ENCODE peak calls at places on chromosomes 4 and X, in five cellular contexts. E is heart left ventricle; H is CD8-positive, alpha-beta T cell; S is activated T-cell treated with anti-CD3 and anti-CD28 coated beads for 1 hour; Z is stimulated activated CD4-positive, alpha-beta T cell treated with anti-CD3 and anti-CD28 coated beads, Interleukin-1b, Interleukin-23, amount 100 ng/mL, for 1 hour. N is an unnamed sample.

GRCh38 chrX:106415276-106415895 is 196.4 kb upstream of the RADX start:
- DNase-seq in E (no peak), H (no peak), S (no peak), Z (no peak), N (no peak)

GRCh38 chrX:72685810-72686465 is 28.2 kb downstream of the PHKA1 start:
- DNase-seq in E (no peak), H (no peak), S (no peak), Z (no peak), N (no peak)

GRCh38 chr4:57865264-57865663 is 755.1 kb upstream of the IGFBP7 start:
- DNase-seq in E (no peak), H (no peak), S (no peak), Z (no peak), N (no peak)

GRCh38 chrX:119502727-119503483 is 34.7 kb downstream of the SLC25A5 start:
- DNase-seq in E (no peak), H (peak; percentile 54), S (no peak), Z (no peak), N (no peak)

GRCh38 chrX:41666251-41666650 is 22.5 kb upstream of the GPR34 start:
- DNase-seq in E (no peak), H (no peak), S (no peak), Z (no peak), N (no peak)

GRCh38 chrX:88982183-88982582 is 235.2 kb downstream of the CPXCR1 start:
- DNase-seq in E (no peak), H (no peak), S (no peak), Z (no peak), N (no peak)

GRCh38 chr4:18075823-18076433 is 54.4 kb upstream of the LCORL start:
- DNase-seq in E (peak; percentile 34), H (peak; percentile 49), S (no peak), Z (no peak), N (peak; percentile 9)

GRCh38 chr4:24473309-24473721 is 111.0 kb downstream of the DHX15 start:
- DNase-seq in E (peak; percentile 35), H (no peak), S (no peak), Z (no peak), N (no peak)

GRCh38 chr4:183256756-183257385 is 63.2 kb downstream of the CLDN22 start:
- DNase-seq in E (peak; percentile 44), H (peak; percentile 41), S (peak; percentile 22), Z (no peak), N (peak; percentile 8)

GRCh38 chr4:139857021-139857420 is 191.4 kb downstream of the MGST2 start:
- DNase-seq in E (no peak), H (no peak), S (no peak), Z (no peak), N (no peak)

GRCh38 chrX:55839480-55839879 is 121.9 kb downstream of the RRAGB start:
- DNase-seq in E (no peak), H (no peak), S (no peak), Z (no peak), N (no peak)

GRCh38 chr4:17875402-17876070 is 64.8 kb downstream of the NCAPG start:
- DNase-seq in E (no peak), H (no peak), S (no peak), Z (no peak), N (no peak)

GRCh38 chr4:145307763-145308430 is 127.5 kb upstream of the OTUD4 start:
- DNase-seq in E (no peak), H (no peak), S (no peak), Z (no peak), N (no peak)

GRCh38 chr4:2799971-2800690 is 7.2 kb downstream of the SH3BP2 start:
- DNase-seq in E (peak; percentile 66), H (peak; percentile 19), S (no peak), Z (no peak), N (no peak)

GRCh38 chrX:40300286-40300890 is 202.6 kb upstream of the BCOR start:
- DNase-seq in E (no peak), H (no peak), S (no peak), Z (no peak), N (no peak)

GRCh38 chr4:81913427-81913878 is 441.7 kb upstream of the RASGEF1B start:
- DNase-seq in E (no peak), H (peak; percentile 61), S (peak; percentile 28), Z (peak; percentile 33), N (peak; percentile 31)

GRCh38 chrX:86507337-86507736 is 359.1 kb downstream of the DACH2 start:
- DNase-seq in E (no peak), H (no peak), S (no peak), Z (no peak), N (no peak)

GRCh38 chr4:88097781-88098180 is 60.7 kb downstream of the ABCG2 start:
- DNase-seq in E (no peak), H (no peak), S (no peak), Z (no peak), N (no peak)

GRCh38 chr4:16043820-16044554 is 39.8 kb downstream of the PROM1 start:
- DNase-seq in E (no peak), H (no peak), S (no peak), Z (no peak), N (no peak)

GRCh38 chr4:154399259-154399974 is 92.2 kb downstream of the DCHS2 start:
- DNase-seq in E (no peak), H (no peak), S (no peak), Z (no peak), N (no peak)

GRCh38 chrX:13778916-13779315 is 38.0 kb downstream of the GPM6B start:
- DNase-seq in E (no peak), H (no peak), S (no peak), Z (no peak), N (no peak)

GRCh38 chr4:146814736-146815135 is 130.9 kb downstream of the TTC29 start:
- DNase-seq in E (no peak), H (no peak), S (no peak), Z (no peak), N (no peak)

GRCh38 chr4:5660185-5660584 is 48.2 kb downstream of the EVC2 start:
- DNase-seq in E (no peak), H (no peak), S (no peak), Z (no peak), N (no peak)

GRCh38 chr4:105936901-105937300 is 41.6 kb downstream of the NPNT start:
- DNase-seq in E (no peak), H (no peak), S (no peak), Z (no peak), N (no peak)

GRCh38 chrX:155056471-155056870 is 14.5 kb downstream of the CMC4 start:
- DNase-seq in E (no peak), H (no peak), S (no peak), Z (no peak), N (no peak)

GRCh38 chr4:44629280-44629866 is 22.1 kb downstream of the YIPF7 start:
- DNase-seq in E (no peak), H (peak; percentile 39), S (peak; percentile 3), Z (no peak), N (peak; percentile 40)

GRCh38 chr4:7926822-7927221 is 12.8 kb downstream of the AFAP1 start:
- DNase-seq in E (no peak), H (no peak), S (no peak), Z (no peak), N (no peak)

GRCh38 chrX:102067966-102068723 is 57.3 kb upstream of the TCEAL2 start:
- DNase-seq in E (no peak), H (no peak), S (no peak), Z (no peak), N (no peak)

GRCh38 chr4:153545822-153546221 is 79.7 kb downstream of the TMEM131L start:
- DNase-seq in E (no peak), H (no peak), S (no peak), Z (no peak), N (no peak)

N was measured in T-helper 1 cell.